ENCODE peak calls at places on chromosomes 11 and 22, in five cellular contexts. X is ovary; N is CD4-positive, alpha-beta memory T cell; O is left lung; V is neuronal stem cell. F is an unnamed sample.

GRCh38 chr22:39368402-39368801 is 18.6 kb downstream of the SYNGR1 start:
- DNase-seq in X (no peak), O (no peak), V (no peak), N (no peak), F (no peak)

GRCh38 chr22:40898850-40899357 is 37.0 kb upstream of the DNAJB7 start:
- DNase-seq in O (no peak), N (peak; percentile 54), V (no peak), X (no peak), F (no peak)

GRCh38 chr22:45083659-45084305 is 74.0 kb upstream of the PHF21B start:
- DNase-seq in O (no peak), V (no peak), X (no peak), N (no peak), F (peak; percentile 34)

GRCh38 chr11:94131363-94132115 is 2.9 kb downstream of the PANX1 start:
- DNase-seq in O (no peak), X (peak; percentile 59), N (no peak), V (no peak), F (no peak)

GRCh38 chr11:47215366-47215925 is 672 bp downstream of the DDB2 start:
- DNase-seq in V (no peak), O (no peak), N (no peak), X (no peak), F (no peak)

GRCh38 chr11:87897921-87898320 is 277.3 kb downstream of the RAB38 start:
- DNase-seq in O (no peak), X (no peak), N (no peak), V (no peak), F (no peak)

GRCh38 chr11:4551346-4551979 is 6.5 kb downstream of the OR52M1 start:
- DNase-seq in X (no peak), V (no peak), O (no peak), N (no peak), F (no peak)

GRCh38 chr11:113778111-113778910 is 1.3 kb upstream of the CLDN25 start:
- DNase-seq in V (no peak), X (no peak), O (no peak), N (no peak), F (no peak)

GRCh38 chr11:21137813-21138212 is 468.4 kb downstream of the NELL1 start:
- DNase-seq in N (no peak), V (no peak), O (no peak), X (no peak), F (no peak)
- H3K27ac ChIP-seq in N (no peak overlapping the region), V (no peak overlapping the region), O (no peak overlapping the region), X (no peak overlapping the region), F (no peak overlapping the region)

DNA sequence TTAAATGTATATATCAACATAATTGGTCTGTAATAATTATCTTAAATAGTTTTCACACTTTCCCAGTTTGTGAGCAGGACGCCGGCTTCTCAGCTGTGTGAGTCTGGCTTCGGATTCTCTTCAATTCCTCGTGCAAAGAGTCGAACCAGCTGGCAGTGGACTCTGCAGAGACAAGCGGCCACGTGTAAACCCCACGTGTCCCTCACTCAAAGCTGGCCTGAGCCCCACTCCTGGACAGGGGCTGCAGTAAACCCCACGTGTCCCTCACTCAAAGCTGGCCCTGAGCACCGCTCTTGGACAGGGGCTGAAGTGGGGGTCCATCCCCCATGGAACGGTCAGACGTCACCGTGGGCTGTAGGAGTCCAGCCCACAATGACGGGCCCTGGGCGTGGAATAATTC is 51.0 kb downstream of the CERK start:
- DNase-seq in V (no peak), X (no peak), O (no peak), N (no peak), F (no peak)
- H3K36me3 ChIP-seq in V (peaks cover 36% of the 10 kb centered on the region), X (no peaks in the 10 kb centered on the region), O (no peaks in the 10 kb centered on the region), N (peaks cover 58% of the 10 kb centered on the region), F (peaks cover 66% of the 10 kb centered on the region)

DNA sequence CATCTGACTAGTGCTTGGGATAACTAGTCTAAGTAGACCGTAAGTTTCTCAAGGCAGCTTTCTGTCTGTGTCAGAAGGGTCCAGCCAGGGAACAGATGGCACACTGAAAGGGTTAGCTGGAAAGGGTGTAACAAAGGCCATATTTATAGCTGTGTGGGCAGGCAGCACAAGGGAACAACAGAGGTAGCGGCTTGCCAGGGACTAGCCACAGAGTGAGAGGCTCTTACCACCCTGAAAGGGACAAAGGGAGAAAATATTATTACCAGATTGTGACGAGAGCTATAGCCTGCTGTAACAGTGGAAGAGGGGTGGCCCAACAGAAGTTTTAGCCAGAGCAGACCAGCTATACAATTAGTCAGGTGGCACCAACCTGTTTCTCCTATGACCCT is 129.4 kb downstream of the CCDC34 start:
- DNase-seq in O (no peak), X (no peak), V (no peak), N (no peak), F (peak; percentile 76)
- H3K9me3 ChIP-seq in O (no peaks in the 10 kb centered on the region), X (no peaks in the 10 kb centered on the region), V (no peaks in the 10 kb centered on the region), N (no peaks in the 10 kb centered on the region), F (no peaks in the 10 kb centered on the region)

GRCh38 chr11:134330611-134331564 is 900 bp upstream of the GLB1L2 start:
- DNase-seq in N (peak; percentile 2), X (no peak), V (no peak), O (no peak), F (no peak)
- H3K27ac ChIP-seq in N (no peak overlapping the region), X (no peak overlapping the region), V (no peak overlapping the region), O (no peak overlapping the region), F (no peak overlapping the region)

GRCh38 chr22:43990044-43990443 is 34.1 kb upstream of the PARVB start:
- DNase-seq in N (no peak), O (peak; percentile 57), X (no peak), V (no peak), F (peak; percentile 76)
- H3K36me3 ChIP-seq in N (peaks cover 36% of the 10 kb centered on the region), O (no peaks in the 10 kb centered on the region), X (no peaks in the 10 kb centered on the region), V (peaks cover 32% of the 10 kb centered on the region), F (peaks cover 66% of the 10 kb centered on the region)

GRCh38 chr11:74866557-74866956 is 82.3 kb downstream of the XRRA1 start:
- DNase-seq in V (no peak), X (no peak), O (no peak), N (no peak), F (no peak)

GRCh38 chr11:74871037-74871436 is 77.9 kb downstream of the XRRA1 start:
- DNase-seq in O (no peak), V (no peak), X (no peak), N (no peak), F (no peak)

GRCh38 chr11:74870485-74870884 is 78.4 kb downstream of the XRRA1 start:
- DNase-seq in X (no peak), V (no peak), O (no peak), N (no peak), F (peak; percentile 22)
- H3K9me3 ChIP-seq in X (peaks cover 6% of the 10 kb centered on the region), V (peaks cover 78% of the 10 kb centered on the region), O (peaks cover 10% of the 10 kb centered on the region), N (peaks cover 48% of the 10 kb centered on the region), F (peaks cover 25% of the 10 kb centered on the region)

GRCh38 chr11:122101625-122102291 is 14.3 kb downstream of the BLID start:
- DNase-seq in N (no peak), X (peak; percentile 75), O (no peak), V (peak; percentile 65), F (peak; percentile 52)
- H3K27ac ChIP-seq in N (no peak overlapping the region), X (peak overlapping the region; percentile 30), O (no peak overlapping the region), V (peak overlapping the region; percentile 5), F (no peak overlapping the region)

DNA sequence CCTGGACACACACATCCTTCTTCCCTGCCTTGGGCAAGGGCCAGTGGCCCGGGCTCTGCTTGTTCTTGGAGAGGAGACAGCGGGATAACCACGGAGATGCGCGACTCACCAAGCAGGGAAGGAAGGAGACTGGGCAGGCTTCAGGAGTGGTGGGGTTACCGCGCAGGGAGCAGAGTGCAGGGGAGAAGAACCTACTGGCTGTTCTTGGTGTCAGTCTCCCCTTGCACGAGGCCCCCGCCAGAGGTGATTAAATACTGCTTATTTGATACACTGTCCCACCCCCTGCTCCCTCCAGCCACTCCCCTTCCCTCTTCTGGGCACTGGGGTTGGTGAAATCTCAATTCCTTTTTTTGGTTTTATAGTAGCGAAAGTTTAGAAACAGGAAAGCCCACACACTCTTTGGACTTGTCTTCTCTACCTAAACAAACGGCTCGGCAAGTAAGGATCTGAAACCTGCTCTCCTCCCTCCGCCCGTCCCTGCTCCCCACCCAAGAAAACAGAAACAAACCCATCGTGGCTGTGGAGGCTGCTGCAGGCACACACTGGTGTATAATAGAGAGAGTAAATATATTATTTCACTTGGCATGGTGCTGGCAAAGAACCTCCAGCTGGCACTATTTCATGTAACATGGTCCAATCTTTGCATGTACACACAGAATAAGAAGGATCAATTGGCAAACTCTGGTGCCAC is 10.8 kb downstream of the LARGE2 start:
- DNase-seq in V (no peak), O (peak; percentile 68), X (peak; percentile 30), N (no peak), F (no peak)
- H3K36me3 ChIP-seq in V (peaks cover 30% of the 10 kb centered on the region), O (no peaks in the 10 kb centered on the region), X (no peaks in the 10 kb centered on the region), N (peaks cover 33% of the 10 kb centered on the region), F (peaks cover 31% of the 10 kb centered on the region)

DNA sequence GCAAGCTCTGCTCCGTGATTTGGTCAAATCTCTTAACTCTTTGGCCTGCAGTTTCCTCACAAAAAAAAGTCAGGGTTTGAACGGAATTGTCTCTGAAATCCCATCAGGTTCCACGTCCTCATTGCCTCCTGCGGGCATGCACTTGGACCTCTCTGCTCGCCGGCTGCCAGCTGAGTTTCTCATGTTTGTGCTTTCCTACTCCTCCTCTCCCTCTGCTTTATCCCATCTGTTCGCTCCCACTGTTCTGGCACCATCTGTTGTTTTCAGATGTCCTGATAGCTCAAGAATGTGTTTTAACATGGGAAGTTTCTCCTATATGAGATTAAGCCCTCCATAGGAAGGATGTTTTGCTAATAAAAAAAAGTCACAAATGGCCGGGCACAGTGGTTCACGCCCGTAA is 49.4 kb upstream of the ARHGAP42 start:
- DNase-seq in O (no peak), N (no peak), V (no peak), X (no peak), F (peak; percentile 74)
- H3K9me3 ChIP-seq in O (no peaks in the 10 kb centered on the region), N (no peaks in the 10 kb centered on the region), V (no peaks in the 10 kb centered on the region), X (no peaks in the 10 kb centered on the region), F (peaks cover 2% of the 10 kb centered on the region)

GRCh38 chr11:2826679-2827056 is 58.9 kb downstream of the CDKN1C start:
- DNase-seq in N (no peak), X (no peak), O (no peak), V (no peak), F (no peak)

GRCh38 chr11:2827256-2827655 is 58.3 kb downstream of the CDKN1C start:
- DNase-seq in N (no peak), O (peak; percentile 19), V (no peak), X (peak; percentile 42), F (no peak)

GRCh38 chr11:2825261-2825885 is 60.2 kb downstream of the CDKN1C start:
- DNase-seq in O (peak; percentile 85), X (peak; percentile 79), V (no peak), N (no peak), F (no peak)

GRCh38 chr11:2825886-2826678 is 59.5 kb downstream of the CDKN1C start:
- DNase-seq in N (no peak), V (peak; percentile 32), X (peak; percentile 87), O (peak; percentile 78), F (peak; percentile 46)

DNA sequence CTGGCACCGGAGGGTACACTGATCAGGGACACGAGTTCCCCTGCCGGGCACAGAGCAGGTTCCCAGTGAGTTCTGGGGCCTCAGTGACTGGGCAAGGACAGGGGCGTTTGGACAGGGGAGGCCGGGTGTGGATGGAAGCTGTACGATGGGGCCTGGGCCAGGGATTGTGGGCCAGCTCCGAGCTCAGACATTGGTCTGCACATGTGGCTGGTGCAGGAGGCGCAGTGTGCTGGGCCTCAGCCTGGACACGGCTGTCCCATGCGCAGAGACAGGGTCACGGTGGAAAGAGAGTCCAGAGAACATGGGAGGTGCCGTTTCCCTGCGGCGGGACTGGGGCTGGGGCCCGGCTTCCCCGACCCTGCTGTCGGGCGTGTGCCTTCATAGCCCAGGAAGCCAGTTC is 60.7 kb downstream of the CDKN1C start:
- DNase-seq in O (peak; percentile 55), N (no peak), X (no peak), V (no peak), F (no peak)
- H3K27ac ChIP-seq in O (peak overlapping the region; percentile 67), N (no peak overlapping the region), X (peak overlapping the region; percentile 61), V (no peak overlapping the region), F (no peak overlapping the region)

F was measured in WERI-Rb-1.